ENCODE peak calls at places on chromosomes 4 and X, in ten cellular contexts. I, F, Q, O, C, U, N, D, X and L are unnamed samples.
A peak's percentile ranks its signal among the peaks of the same experiment; 100 is the strongest.

GRCh38 chr4:40231464-40231863 is 34.6 kb downstream of the RHOH start:
- DNase-seq in I (no peak), F (no peak), Q (no peak), O (no peak), C (no peak), U (no peak), N (no peak), D (no peak), X (no peak), L (no peak)

GRCh38 chrX:96985046-96985445 is 101.3 kb downstream of the RPA4 start:
- DNase-seq in I (no peak), F (no peak), Q (no peak), O (no peak), C (no peak), U (no peak), N (no peak), D (no peak), X (no peak), L (no peak)

GRCh38 chr4:121189811-121190210 is 25.7 kb upstream of the TNIP3 start:
- DNase-seq in I (no peak), F (no peak), Q (peak; percentile 33), O (no peak), C (no peak), U (no peak), N (no peak), D (no peak), X (no peak), L (no peak)

GRCh38 chrX:106802063-106802387 is 448 bp upstream of the TBC1D8B start:
- DNase-seq in I (no peak), F (peak; percentile 64), Q (no peak), O (no peak), C (no peak), U (no peak), N (peak; percentile 29), D (no peak), X (peak; percentile 64), L (no peak)

GRCh38 chr4:42568610-42569207 is 88.2 kb downstream of the ATP8A1 start:
- DNase-seq in I (peak; percentile 61), F (peak; percentile 73), Q (peak; percentile 12), O (no peak), C (peak; percentile 48), U (no peak), N (peak; percentile 30), D (peak; percentile 46), X (peak; percentile 81), L (peak; percentile 74)

GRCh38 chrX:46255066-46255465 is 290.2 kb downstream of the ZNF674 start:
- DNase-seq in I (no peak), F (no peak), Q (no peak), O (no peak), C (no peak), U (no peak), N (no peak), D (no peak), X (no peak), L (no peak)

GRCh38 chr4:133524369-133524768 is 375.3 kb downstream of the PCDH10 start:
- DNase-seq in I (no peak), F (no peak), Q (no peak), O (no peak), C (no peak), U (no peak), N (peak; percentile 12), D (no peak), X (no peak), L (no peak)

GRCh38 chr4:159062381-159062780 is 40.5 kb upstream of the RAPGEF2 start:
- DNase-seq in I (no peak), F (no peak), Q (no peak), O (no peak), C (no peak), U (no peak), N (no peak), D (no peak), X (no peak), L (no peak)

GRCh38 chrX:24858004-24858746 is 157.6 kb downstream of the ARX start:
- DNase-seq in I (no peak), F (no peak), Q (no peak), O (no peak), C (no peak), U (no peak), N (no peak), D (no peak), X (no peak), L (no peak)

GRCh38 chr4:2186133-2186864 is 55.6 kb downstream of the HAUS3 start:
- DNase-seq in I (no peak), F (peak; percentile 62), Q (no peak), O (no peak), C (no peak), U (no peak), N (no peak), D (peak; percentile 33), X (peak; percentile 51), L (no peak)

GRCh38 chr4:3613980-3614730 is 81.9 kb upstream of the LRPAP1 start:
- DNase-seq in I (no peak), F (peak; percentile 57), Q (no peak), O (peak; percentile 60), C (no peak), U (no peak), N (no peak), D (peak; percentile 42), X (peak; percentile 70), L (no peak)

GRCh38 chrX:1477229-1477628 is 24.5 kb upstream of the ASMTL start:
- DNase-seq in I (no peak), F (no peak), Q (no peak), O (no peak), C (no peak), U (no peak), N (no peak), D (no peak), X (no peak), L (no peak)

GRCh38 chr4:10346023-10346422 is 111.2 kb downstream of the ZNF518B start:
- DNase-seq in I (no peak), F (no peak), Q (no peak), O (no peak), C (no peak), U (no peak), N (no peak), D (no peak), X (no peak), L (no peak)

GRCh38 chr4:40003986-40004385 is 26.3 kb upstream of the PDS5A start:
- DNase-seq in I (no peak), F (no peak), Q (no peak), O (no peak), C (no peak), U (no peak), N (peak; percentile 51), D (no peak), X (no peak), L (no peak)

GRCh38 chr4:109912706-109913621 is at the start of gene EGF:
- DNase-seq in I (peak; percentile 18), F (no peak), Q (no peak), O (no peak), C (no peak), U (no peak), N (peak; percentile 78), D (no peak), X (no peak), L (no peak)

GRCh38 chrX:117996918-117997480 is 119.6 kb downstream of the KLHL13 start:
- DNase-seq in I (no peak), F (peak; percentile 69), Q (no peak), O (no peak), C (no peak), U (no peak), N (no peak), D (no peak), X (peak; percentile 24), L (no peak)

GRCh38 chr4:172851534-172851933 is 317.1 kb upstream of the GALNT7 start:
- DNase-seq in I (no peak), F (no peak), Q (no peak), O (no peak), C (no peak), U (no peak), N (peak; percentile 3), D (no peak), X (no peak), L (no peak)

GRCh38 chr4:147194107-147194506 is 248.4 kb upstream of the TTC29 start:
- DNase-seq in I (no peak), F (no peak), Q (no peak), O (no peak), C (no peak), U (no peak), N (no peak), D (no peak), X (no peak), L (no peak)

GRCh38 chr4:77196866-77197265 is 39.9 kb downstream of the CCNG2 start:
- DNase-seq in I (no peak), F (no peak), Q (no peak), O (no peak), C (peak; percentile 60), U (no peak), N (no peak), D (no peak), X (peak; percentile 61), L (no peak)

GRCh38 chr4:71411976-71412375 is 73.2 kb downstream of the SLC4A4 start:
- DNase-seq in I (no peak), F (no peak), Q (no peak), O (no peak), C (no peak), U (no peak), N (peak; percentile 52), D (no peak), X (no peak), L (no peak)